ENCODE peak calls at places on chromosomes 5 and 9, in five cellular contexts. R is upper lobe of right lung; C is activated naive CD8-positive, alpha-beta T cell treated with anti-CD3 and anti-CD28 coated beads, Interleukin-2, amount 50 U/mL, for 24 hours; B is endothelial cell; G is cerebellum. O is an unnamed sample.

GRCh38 chr9:112945620-112946208 is 55.0 kb upstream of the SLC46A2 start:
- DNase-seq in R (no peak), C (peak), B (peak), G (no peak), O (no peak)

GRCh38 chr5:130135506-130135905 is 231.2 kb downstream of the CHSY3 start:
- DNase-seq in R (no peak), C (no peak), B (no peak), G (no peak), O (no peak)

GRCh38 chr9:108534741-108535140 is 321.0 kb downstream of the ACTL7B start:
- DNase-seq in R (no peak), C (no peak), B (no peak), G (no peak), O (no peak)

GRCh38 chr5:75348241-75348640 is 11.2 kb downstream of the HMGCR start:
- DNase-seq in R (no peak), C (no peak), B (no peak), G (no peak), O (no peak)

GRCh38 chr5:72509401-72509800 is 2.2 kb upstream of the ZNF366 start:
- DNase-seq in R (no peak), C (no peak), B (no peak), G (peak), O (no peak)

GRCh38 chr9:121709798-121710197 is 58.4 kb downstream of the DAB2IP start:
- DNase-seq in R (no peak), C (no peak), B (no peak), G (no peak), O (no peak)

GRCh38 chr5:171323806-171324632 is 15.0 kb downstream of the TLX3 start:
- DNase-seq in R (peak), C (no peak), B (no peak), G (no peak), O (no peak)

GRCh38 chr5:129079496-129079895 is 15.1 kb upstream of the ISOC1 start:
- DNase-seq in R (no peak), C (no peak), B (no peak), G (peak), O (no peak)

GRCh38 chr5:127012933-127013332 is 17.4 kb downstream of the MARCHF3 start:
- DNase-seq in R (no peak), C (no peak), B (no peak), G (no peak), O (no peak)

GRCh38 chr9:37238122-37238521 is 117.7 kb downstream of the ZCCHC7 start:
- DNase-seq in R (no peak), C (no peak), B (no peak), G (no peak), O (no peak)

GRCh38 chr5:177116631-177117373 is 16.8 kb upstream of the NSD1 start:
- DNase-seq in R (peak), C (peak), B (peak), G (peak), O (peak)

GRCh38 chr9:134435527-134436355 is 109.5 kb downstream of the RXRA start:
- DNase-seq in R (no peak), C (no peak), B (no peak), G (no peak), O (no peak)

GRCh38 chr5:67966712-67967111 is 248.8 kb upstream of the PIK3R1 start:
- DNase-seq in R (no peak), C (no peak), B (no peak), G (no peak), O (no peak)

GRCh38 chr9:21415492-21416267 is 6.8 kb downstream of the IFNA8 start:
- DNase-seq in R (no peak), C (no peak), B (no peak), G (peak), O (no peak)

GRCh38 chr9:92738661-92739081 is 26.0 kb downstream of the BICD2 start:
- DNase-seq in R (peak), C (no peak), B (no peak), G (no peak), O (peak)

GRCh38 chr5:176542135-176542595 is 5.0 kb upstream of the RNF44 start:
- DNase-seq in R (no peak), C (peak), B (no peak), G (no peak), O (peak)

O was measured in sciatic nerve.